ENCODE peak calls at places on chromosomes 13 and 19, in four cellular contexts. H is progenitor cell of endocrine pancreas, G is fibroblast of villous mesenchyme, J is body of pancreas. N is an unnamed sample.

GRCh38 chr19:38693380-38694223 is 46.2 kb downstream of the ACTN4 start:
- DNase-seq in H (peak), J (peak), G (peak), N (peak)

GRCh38 chr19:17579523-17580244 is 24.2 kb downstream of the COLGALT1 start:
- DNase-seq in G (peak), J (peak), H (no peak), N (peak)

GRCh38 chr19:17671906-17672305 is 16.2 kb downstream of the UNC13A start:
- DNase-seq in G (peak), H (no peak), J (peak), N (peak)

GRCh38 chr13:67023088-67023893 is 206.8 kb downstream of the PCDH9 start:
- DNase-seq in J (peak), H (no peak), G (peak), N (peak)

GRCh38 chr13:112984954-112985802 is 16.2 kb downstream of the MCF2L start:
- DNase-seq in H (no peak), J (peak), G (no peak), N (no peak)

GRCh38 chr19:56720281-56720680 is 48.7 kb upstream of the ZNF835 start:
- DNase-seq in G (no peak), J (peak), H (no peak), N (no peak)

GRCh38 chr19:11141937-11142527 is 13.6 kb downstream of the SPC24 start:
- DNase-seq in H (no peak), G (no peak), J (no peak), N (peak)

GRCh38 chr13:78759704-78760103 is 100.7 kb upstream of the OBI1 start:
- DNase-seq in H (no peak), G (no peak), J (no peak), N (no peak)

GRCh38 chr13:108789476-108789875 is 160.1 kb downstream of the MYO16 start:
- DNase-seq in H (no peak), J (no peak), G (no peak), N (no peak)

GRCh38 chr19:55146078-55146647 is 2.8 kb downstream of the TNNT1 start:
- DNase-seq in J (no peak), H (no peak), G (no peak), N (peak)

GRCh38 chr19:55146648-55147218 is 2.3 kb downstream of the TNNT1 start:
- DNase-seq in G (no peak), J (no peak), H (no peak), N (peak)

GRCh38 chr19:55152017-55152416 is 3.0 kb upstream of the TNNT1 start:
- DNase-seq in H (no peak), G (no peak), J (no peak), N (no peak)

GRCh38 chr19:55147408-55148251 is 1.4 kb downstream of the TNNT1 start:
- DNase-seq in H (no peak), J (no peak), G (no peak), N (no peak)

DNA sequence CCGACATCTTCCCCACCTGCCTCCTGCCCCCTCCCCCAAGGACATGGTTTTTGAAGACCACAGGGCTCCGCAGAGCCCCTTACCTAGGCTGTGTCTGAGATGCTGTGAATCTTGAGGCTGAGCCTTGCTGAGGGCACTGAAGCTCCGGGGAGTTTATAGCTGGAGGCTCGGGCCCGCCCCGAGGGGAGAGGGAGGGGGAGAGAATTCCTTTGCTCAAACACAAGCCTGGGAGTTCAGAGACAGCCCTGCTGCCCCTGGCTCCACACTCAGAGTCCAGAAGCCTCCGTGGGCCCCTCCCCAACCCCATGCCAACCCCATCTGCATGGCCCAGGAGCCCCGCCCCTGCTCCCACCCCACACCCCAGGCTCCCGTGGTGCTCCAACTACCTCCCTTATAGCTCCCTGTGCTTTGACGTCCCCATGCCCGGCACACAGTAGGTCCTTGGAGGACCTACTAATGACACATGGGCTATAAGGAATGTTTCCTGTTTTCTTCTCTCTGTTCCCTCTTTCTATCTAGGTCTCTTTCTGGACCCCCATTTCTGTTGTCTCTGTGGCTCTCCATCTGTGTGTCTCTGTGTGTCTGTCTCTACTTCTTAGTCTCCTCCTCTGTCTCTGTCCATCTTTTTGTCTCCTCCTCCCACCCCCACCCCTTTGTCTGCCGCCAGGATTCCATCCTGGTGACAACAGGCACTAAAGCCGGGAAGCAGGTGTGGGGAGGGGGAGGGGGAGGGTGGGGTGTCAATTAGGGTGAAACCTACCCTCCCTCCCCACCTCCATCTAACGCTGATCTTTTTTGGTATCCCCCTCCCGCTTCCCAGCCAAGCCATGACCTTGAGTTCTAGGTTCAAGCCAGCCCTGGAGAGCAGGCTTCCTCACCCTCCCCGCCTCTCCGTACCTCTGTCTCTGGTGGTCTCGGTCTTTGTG is at the start of gene TNNT1:
- DNase-seq in J (no peak), H (no peak), G (no peak), N (no peak)
- TF ChIP-seq CTCF in J (no peak), H (no peak), G (no peak), N (no peak)

GRCh38 chr13:46076827-46077226 is 24.3 kb upstream of the ZC3H13 start:
- DNase-seq in H (no peak), J (no peak), G (no peak), N (no peak)
- TF ChIP-seq CTCF in H (no peak), J (no peak), G (no peak), N (no peak)

DNA sequence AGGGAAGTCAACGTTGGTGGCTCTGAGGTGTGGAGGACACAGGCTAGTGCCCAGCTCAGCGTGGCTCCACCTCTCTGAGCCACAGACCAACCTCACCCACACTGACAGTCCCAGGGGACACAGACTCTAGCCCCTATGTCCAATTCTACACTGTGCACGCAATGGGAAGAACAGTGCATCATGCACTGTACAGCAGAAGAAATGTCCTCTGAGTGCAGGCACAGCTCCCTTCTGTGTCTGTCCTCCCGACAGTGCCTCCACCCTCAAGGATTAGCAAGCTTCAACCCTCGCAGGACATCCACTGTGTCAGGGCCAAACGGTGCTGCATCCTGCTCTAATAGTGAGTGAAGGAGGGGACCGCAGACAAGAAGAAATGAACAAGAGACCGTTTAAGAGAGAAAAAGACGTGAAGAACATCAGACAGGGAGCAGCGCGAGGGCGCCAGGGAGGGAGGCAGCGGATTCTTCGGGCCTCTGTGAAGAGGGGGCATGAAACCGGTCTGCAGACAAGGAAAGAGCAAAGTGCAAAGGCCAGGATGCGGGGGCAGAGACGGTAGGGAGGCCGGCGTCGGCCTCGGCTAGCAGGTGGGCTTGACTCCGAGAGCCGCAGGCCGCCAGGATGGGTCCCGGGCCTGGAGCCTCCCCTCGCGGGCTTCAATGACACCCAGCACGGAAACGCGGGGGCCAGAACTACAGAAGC is 644 bp downstream of the ZNF837 start:
- DNase-seq in H (no peak), G (no peak), J (no peak), N (no peak)
- TF ChIP-seq CTCF in H (no peak), G (no peak), J (no peak), N (no peak)

DNA sequence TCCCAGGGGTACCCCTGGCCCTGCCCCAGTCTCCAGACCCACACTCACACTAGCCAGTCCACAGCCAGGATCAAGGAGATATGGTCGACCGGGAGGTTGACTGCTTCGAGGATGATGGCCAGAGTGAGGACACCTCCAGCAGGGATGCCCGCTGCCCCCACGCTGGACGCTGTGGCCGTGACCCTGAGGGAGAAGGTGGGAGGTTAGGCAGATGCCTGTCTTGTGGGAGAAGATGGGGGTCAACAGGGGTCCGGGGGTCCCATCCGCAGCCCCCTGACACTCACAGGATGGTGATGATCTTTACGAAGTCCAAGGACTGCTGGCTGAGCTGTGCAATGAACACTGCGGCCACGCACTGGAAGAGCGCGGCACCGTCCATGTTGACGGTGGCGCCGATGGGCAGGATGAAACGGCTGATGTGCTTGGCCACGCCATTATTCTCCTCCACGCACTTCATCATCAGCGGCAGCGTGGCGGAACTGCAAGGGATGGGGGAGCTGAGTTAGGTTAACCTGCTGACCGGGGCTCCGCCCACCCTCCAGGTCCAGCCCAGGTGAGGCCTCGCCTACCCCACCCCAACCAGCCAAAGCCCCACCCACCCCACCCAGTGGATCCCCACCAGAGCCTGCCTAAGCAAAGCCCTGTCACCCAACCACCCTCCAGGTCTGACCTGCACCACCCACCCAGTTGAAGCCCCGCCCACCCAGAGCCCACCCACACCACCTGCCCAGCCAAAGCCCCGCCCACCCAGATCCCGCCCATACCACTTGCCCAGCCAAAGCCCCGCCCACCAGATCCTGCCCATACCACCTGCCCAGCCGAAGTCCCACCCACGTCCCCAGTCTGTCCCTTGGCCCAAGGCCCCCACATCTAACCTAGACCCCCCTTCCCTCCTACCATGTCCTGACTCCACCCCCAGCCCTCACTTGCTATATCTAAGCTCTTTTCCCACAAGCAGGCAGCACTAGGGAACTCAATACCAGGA is 11.2 kb downstream of the SLC1A5 start:
- DNase-seq in G (no peak), J (no peak), H (no peak), N (peak)
- TF ChIP-seq CTCF in G (no peak), J (no peak), H (no peak), N (no peak)

GRCh38 chr19:4012092-4012974 is 4.8 kb downstream of the PIAS4 start:
- DNase-seq in H (no peak), J (peak), G (no peak), N (no peak)
- TF ChIP-seq CTCF in H (no peak), J (no peak), G (no peak), N (no peak)

DNA sequence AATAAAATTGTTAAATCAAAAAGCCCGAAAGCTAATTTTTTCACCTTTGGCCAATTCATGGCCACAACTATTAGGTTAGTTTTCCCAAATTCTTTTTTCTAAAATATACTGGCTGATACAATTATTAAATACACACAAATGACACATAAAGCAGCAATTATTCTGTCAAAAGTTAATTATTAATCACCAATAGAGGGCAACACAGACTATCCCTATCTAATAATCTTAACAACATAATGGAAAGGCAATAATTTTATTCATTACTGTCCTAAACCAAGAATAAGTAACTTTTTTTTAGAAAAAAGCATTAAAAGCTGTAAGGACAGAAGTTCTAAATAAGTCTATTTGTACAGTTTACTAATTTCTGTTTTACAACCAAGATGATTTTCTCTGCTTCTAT is 51.7 kb downstream of the KATNAL1 start:
- DNase-seq in H (no peak), J (no peak), G (no peak), N (no peak)
- TF ChIP-seq CTCF in H (no peak), J (peak), G (no peak), N (peak)

GRCh38 chr19:53910170-53910518 is 1.1 kb downstream of the CACNG7 start:
- DNase-seq in H (no peak), G (no peak), J (no peak), N (no peak)

GRCh38 chr19:53909471-53910169 is 542 bp downstream of the CACNG7 start:
- DNase-seq in J (no peak), H (no peak), G (no peak), N (no peak)

GRCh38 chr19:53915000-53915399 is 5.9 kb downstream of the CACNG7 start:
- DNase-seq in H (no peak), G (no peak), J (no peak), N (no peak)

GRCh38 chr19:53916004-53916403 is 6.9 kb downstream of the CACNG7 start:
- DNase-seq in G (no peak), H (no peak), J (no peak), N (no peak)

GRCh38 chr19:53912653-53913052 is 3.6 kb downstream of the CACNG7 start:
- DNase-seq in H (no peak), G (no peak), J (no peak), N (no peak)
- TF ChIP-seq CTCF in H (peak), G (peak), J (no peak), N (peak)

GRCh38 chr19:1223018-1223855 is 14.6 kb downstream of the CBARP start:
- DNase-seq in J (no peak), G (peak), H (no peak), N (no peak)
- TF ChIP-seq CTCF in J (peak), G (peak), H (peak), N (peak)

GRCh38 chr13:107208889-107209288 is 641.0 kb upstream of the ARGLU1 start:
- DNase-seq in J (no peak), G (no peak), H (no peak), N (no peak)
- TF ChIP-seq CTCF in J (no peak), G (no peak), H (no peak), N (no peak)

DNA sequence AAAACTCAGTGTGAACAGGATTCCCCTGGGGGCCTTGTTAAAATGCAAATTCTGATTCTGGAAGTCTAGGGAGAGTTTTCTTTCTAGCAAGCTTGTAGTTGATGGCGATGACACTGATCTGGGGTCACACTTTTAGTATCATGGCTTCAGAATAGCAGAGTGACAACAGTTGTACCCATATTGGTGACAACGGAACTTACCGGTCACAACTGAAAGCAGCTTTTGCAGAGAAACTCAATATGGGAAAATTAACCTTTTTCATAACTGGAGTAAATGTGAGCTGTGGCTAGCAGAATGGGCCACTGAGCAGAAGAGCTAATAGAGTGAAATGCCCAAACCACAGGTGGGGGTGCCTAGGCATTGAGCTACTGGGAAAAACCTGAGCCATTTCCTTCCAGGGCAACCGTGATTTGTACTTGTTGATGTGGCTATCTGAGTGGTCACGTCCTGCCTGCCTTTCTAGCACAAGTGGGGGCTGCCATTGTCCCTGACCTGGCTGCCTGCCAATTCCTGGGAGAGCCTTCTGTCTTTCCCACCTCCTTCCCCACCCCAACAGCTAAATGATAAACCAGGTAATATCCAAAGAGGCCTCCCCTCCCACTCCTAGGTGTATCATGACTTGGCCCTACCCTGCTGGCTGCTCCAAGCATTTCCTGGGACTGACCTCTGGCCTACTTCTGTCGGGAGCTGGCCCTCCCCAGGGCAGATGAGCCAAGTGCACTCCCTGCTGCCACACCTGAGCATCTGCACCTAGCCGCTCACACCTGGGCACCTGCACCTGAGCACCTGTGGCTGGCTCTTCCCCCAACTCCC is 1.7 kb upstream of the SLC10A2 start:
- DNase-seq in G (no peak), J (no peak), H (no peak), N (peak)
- TF ChIP-seq CTCF in G (no peak), J (no peak), H (no peak), N (no peak)